ENCODE peak calls at places on chromosomes 5 and 9, in five cellular contexts. K, H, M, J and F are unnamed samples.

GRCh38 chr5:72651779-72652178 is 144.6 kb upstream of the ZNF366 start:
- DNase-seq in K (no peak), H (no peak), M (no peak), J (no peak), F (peak; percentile 7)

GRCh38 chr9:136270173-136270710 is 24.6 kb upstream of the QSOX2 start:
- DNase-seq in K (no peak), H (no peak), M (no peak), J (no peak), F (no peak)

GRCh38 chr9:131099088-131099611 is 2.8 kb downstream of the AIF1L start:
- DNase-seq in K (no peak), H (no peak), M (peak; percentile 66), J (no peak), F (peak; percentile 22)

GRCh38 chr5:132883261-132883834 is 9.9 kb downstream of the LEAP2 start:
- DNase-seq in K (peak; percentile 51), H (no peak), M (peak; percentile 55), J (peak; percentile 68), F (peak; percentile 78)

GRCh38 chr9:83013261-83013610 is 49.7 kb downstream of the RASEF start:
- DNase-seq in K (no peak), H (no peak), M (no peak), J (no peak), F (no peak)

GRCh38 chr5:154078305-154078704 is 39.5 kb downstream of the MFAP3 start:
- DNase-seq in K (no peak), H (no peak), M (no peak), J (no peak), F (no peak)

GRCh38 chr5:151492729-151493128 is 45.3 kb downstream of the SLC36A1 start:
- DNase-seq in K (no peak), H (no peak), M (no peak), J (no peak), F (peak; percentile 45)

GRCh38 chr9:37430841-37431597 is 8.5 kb downstream of the GRHPR start:
- DNase-seq in K (no peak), H (no peak), M (no peak), J (no peak), F (no peak)

GRCh38 chr5:169767938-169768337 is 130.9 kb downstream of the DOCK2 start:
- DNase-seq in K (no peak), H (no peak), M (peak; percentile 39), J (peak; percentile 52), F (peak; percentile 79)

GRCh38 chr5:148961261-148962199 is 101.3 kb downstream of the SH3TC2 start:
- DNase-seq in K (no peak), H (no peak), M (no peak), J (peak; percentile 45), F (no peak)

GRCh38 chr5:115033861-115034260 is 135.8 kb downstream of the TRIM36 start:
- DNase-seq in K (no peak), H (no peak), M (no peak), J (no peak), F (peak; percentile 2)

GRCh38 chr9:79764377-79764776 is 192.6 kb downstream of the TLE4 start:
- DNase-seq in K (peak; percentile 38), H (peak; percentile 66), M (no peak), J (peak; percentile 12), F (no peak)

GRCh38 chr5:100311811-100312210 is 223.4 kb upstream of the FAM174A start:
- DNase-seq in K (no peak), H (no peak), M (no peak), J (no peak), F (no peak)

GRCh38 chr9:114225534-114226288 is 70.4 kb downstream of the COL27A1 start:
- DNase-seq in K (no peak), H (no peak), M (no peak), J (no peak), F (no peak)

DNA sequence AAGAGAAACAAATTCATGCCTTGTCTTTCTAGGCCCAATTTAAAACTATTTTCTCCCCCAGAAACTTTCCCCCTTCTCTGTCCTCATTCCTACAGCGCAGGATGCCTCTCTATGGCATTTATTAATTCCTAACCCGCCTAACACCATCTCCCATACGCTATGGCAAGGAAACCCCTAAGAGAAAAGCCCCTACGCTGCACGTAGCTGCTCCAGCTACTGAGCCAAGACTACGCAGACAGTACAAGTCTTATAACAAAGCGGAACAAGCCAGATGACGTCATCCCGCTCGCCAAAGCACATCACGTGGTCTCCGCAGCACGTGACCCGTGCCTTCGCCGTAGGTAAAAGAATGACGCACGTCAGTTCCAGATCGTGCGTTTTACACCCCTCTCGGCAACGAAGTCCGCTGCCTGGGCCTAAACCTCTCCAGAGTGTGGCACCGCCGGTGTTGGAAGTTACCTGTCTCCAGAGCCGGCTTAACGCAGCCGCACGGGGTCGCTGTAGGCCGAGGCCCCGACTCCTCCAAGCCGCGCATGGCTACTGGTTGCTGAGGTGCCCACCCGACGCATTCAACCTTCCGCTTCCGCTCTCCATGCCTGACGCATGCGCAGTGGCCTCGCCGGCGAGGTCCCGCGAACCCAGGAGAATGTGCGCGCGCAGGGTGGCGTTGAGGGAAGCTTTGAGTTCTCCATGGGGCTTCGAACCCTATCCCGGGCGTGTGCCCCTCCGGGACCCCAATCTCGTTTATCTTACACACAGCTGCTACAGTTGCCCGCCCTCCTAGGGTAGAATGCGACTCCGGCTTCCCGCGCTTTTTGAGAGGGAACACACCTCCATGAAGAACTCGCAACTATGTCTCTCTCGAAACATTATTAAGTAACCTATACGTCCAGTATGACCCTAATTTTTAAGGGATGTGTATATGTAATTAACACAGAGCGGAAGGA is at the start of gene TRMO:
- DNase-seq in K (peak; percentile 98), H (peak; percentile 98), M (peak; percentile 97), J (peak; percentile 99), F (peak; percentile 99)
- TF ChIP-seq POLR2A in K (peak; percentile 96), H (peak; percentile 89), M (peak; percentile 98), J (peak; percentile 81), F (peak; percentile 99)

DNA sequence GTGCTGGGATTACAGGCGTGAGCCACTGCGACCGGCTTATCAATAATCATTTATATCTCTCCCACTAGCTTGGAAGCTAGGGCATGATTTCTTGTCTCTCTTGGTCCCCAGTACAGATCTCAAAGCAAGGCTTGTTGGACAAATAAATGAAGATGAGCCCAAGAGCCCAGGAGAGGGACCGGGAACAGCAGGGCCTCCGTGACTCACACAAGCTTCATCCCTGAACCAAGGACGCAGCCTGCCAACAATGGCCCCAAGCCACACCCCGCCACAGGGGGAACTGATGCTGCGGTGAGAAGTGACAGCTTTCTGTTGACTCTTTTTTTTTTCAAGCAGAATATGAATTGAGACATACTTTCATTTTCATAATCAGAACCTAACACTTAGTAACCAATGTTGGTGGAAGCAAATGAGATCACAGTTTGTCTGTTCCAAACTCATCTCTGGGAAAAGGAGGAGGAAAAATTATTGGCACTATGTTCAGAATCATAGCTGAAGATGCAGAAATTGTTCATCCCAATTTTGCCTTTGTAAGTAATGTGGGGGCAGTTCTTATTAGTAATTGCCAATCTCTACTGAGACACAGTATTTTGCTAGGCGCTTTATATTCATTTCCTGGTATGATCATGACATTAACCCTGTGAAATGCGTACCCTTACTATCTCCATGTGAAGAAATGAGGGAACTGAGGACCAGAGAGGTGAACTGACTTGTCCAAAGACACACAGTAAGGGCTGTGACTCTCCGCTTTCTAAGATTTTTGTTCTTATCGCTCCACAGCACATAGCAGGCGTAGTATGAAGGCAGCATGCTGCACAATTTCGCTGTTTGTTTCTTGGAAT is 6.6 kb upstream of the DUSP1 start:
- DNase-seq in K (peak; percentile 95), H (peak; percentile 91), M (peak; percentile 69), J (peak; percentile 91), F (peak; percentile 70)
- TF ChIP-seq POLR2A in K (peak; percentile 46), H (no peak), M (no peak), J (no peak), F (peak; percentile 19)

GRCh38 chr9:6634441-6634840 is 11.1 kb downstream of the GLDC start:
- DNase-seq in K (no peak), H (no peak), M (peak; percentile 11), J (no peak), F (no peak)

GRCh38 chr9:6630502-6631206 is 14.9 kb downstream of the GLDC start:
- DNase-seq in K (peak; percentile 19), H (no peak), M (no peak), J (no peak), F (peak; percentile 2)

GRCh38 chr9:6631207-6631512 is 14.4 kb downstream of the GLDC start:
- DNase-seq in K (no peak), H (no peak), M (no peak), J (no peak), F (no peak)

GRCh38 chr9:6628714-6629113 is 16.8 kb downstream of the GLDC start:
- DNase-seq in K (no peak), H (no peak), M (no peak), J (no peak), F (no peak)

GRCh38 chr9:6632516-6633328 is 12.8 kb downstream of the GLDC start:
- DNase-seq in K (peak; percentile 50), H (no peak), M (peak; percentile 10), J (no peak), F (no peak)
- TF ChIP-seq POLR2A in K (no peak), H (no peak), M (no peak), J (no peak), F (no peak)

GRCh38 chr9:97635026-97635425 is 1.4 kb downstream of the NCBP1 start:
- DNase-seq in K (no peak), H (no peak), M (no peak), J (no peak), F (no peak)

GRCh38 chr9:97632406-97632991 is 669 bp downstream of the TSTD2 start:
- DNase-seq in K (peak; percentile 60), H (peak; percentile 74), M (no peak), J (peak; percentile 56), F (peak; percentile 95)

GRCh38 chr9:97636903-97637302 is 3.3 kb downstream of the NCBP1 start:
- DNase-seq in K (no peak), H (no peak), M (no peak), J (no peak), F (peak; percentile 20)

GRCh38 chr9:97633859-97634485 is 351 bp downstream of the NCBP1 start:
- DNase-seq in K (no peak), H (no peak), M (no peak), J (no peak), F (peak; percentile 51)

GRCh38 chr9:97632992-97633858 is at the start of the genes NCBP1 and TSTD2:
- DNase-seq in K (peak; percentile 97), H (peak; percentile 97), M (peak; percentile 91), J (peak; percentile 98), F (peak; percentile 99)
- TF ChIP-seq POLR2A in K (peak; percentile 91), H (peak; percentile 82), M (peak; percentile 84), J (peak; percentile 75), F (peak; percentile 82)

GRCh38 chr5:180353226-180353962 is at the start of gene GFPT2:
- DNase-seq in K (peak; percentile 74), H (peak; percentile 91), M (peak; percentile 100), J (peak; percentile 84), F (peak; percentile 59)
- TF ChIP-seq POLR2A in K (no peak), H (peak; percentile 82), M (no peak), J (no peak), F (no peak)

DNA sequence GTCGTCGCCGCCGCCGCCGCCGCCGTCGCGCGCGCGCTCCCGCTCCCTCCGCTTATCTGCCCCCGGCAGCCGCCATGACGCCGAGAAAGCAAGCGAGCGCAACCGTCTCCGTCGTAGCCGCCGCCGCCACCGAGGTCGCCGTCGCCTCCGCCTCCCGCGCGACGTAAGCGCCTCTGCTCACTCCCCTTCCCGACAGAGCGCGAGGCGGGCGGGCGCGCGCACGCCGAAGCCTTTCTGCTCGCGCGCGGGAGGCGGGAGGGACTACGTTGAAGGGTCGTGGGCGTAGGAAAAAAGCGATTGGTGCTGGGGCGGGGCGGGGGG is at the start of gene CHD1:
- DNase-seq in K (peak; percentile 96), H (peak; percentile 93), M (peak; percentile 92), J (peak; percentile 95), F (peak; percentile 99)
- TF ChIP-seq POLR2A in K (peak; percentile 93), H (no peak), M (no peak), J (no peak), F (no peak)